ENCODE peak calls at places on chromosomes 4 and X, in six cellular contexts. One of them, this sample, is unnamed.

GRCh38 chrX:56113785-56114436 is 118.2 kb upstream of the KLF8 start:
- DNase-seq in mesothelial cell of epicardium: peak
- DNase-seq in Daoy: no peak
- DNase-seq in mucosa of gallbladder: no peak
- DNase-seq in pons: no peak
- DNase-seq in H7: no peak
- DNase-seq in this sample: no peak

GRCh38 chrX:143648705-143649104 is 12.8 kb upstream of the SLITRK4 start:
- DNase-seq in mesothelial cell of epicardium: no peak
- DNase-seq in pons: no peak
- DNase-seq in mucosa of gallbladder: no peak
- DNase-seq in H7: peak
- DNase-seq in Daoy: no peak
- DNase-seq in this sample: no peak

GRCh38 chr4:38132140-38132673 is 172.0 kb downstream of the PTTG2 start:
- DNase-seq in Daoy: peak
- DNase-seq in mucosa of gallbladder: peak
- DNase-seq in H7: peak
- DNase-seq in pons: peak
- DNase-seq in mesothelial cell of epicardium: no peak
- DNase-seq in this sample: no peak

GRCh38 chrX:134626434-134626833 is 31.8 kb downstream of the PLAC1 start:
- DNase-seq in mucosa of gallbladder: no peak
- DNase-seq in H7: no peak
- DNase-seq in pons: no peak
- DNase-seq in Daoy: no peak
- DNase-seq in mesothelial cell of epicardium: no peak
- DNase-seq in this sample: no peak

GRCh38 chr4:45186249-45186648 is 459.9 kb upstream of the GNPDA2 start:
- DNase-seq in mesothelial cell of epicardium: no peak
- DNase-seq in H7: no peak
- DNase-seq in pons: no peak
- DNase-seq in Daoy: no peak
- DNase-seq in mucosa of gallbladder: no peak
- DNase-seq in this sample: no peak

GRCh38 chr4:155413451-155413850 is 36.7 kb upstream of the MAP9 start:
- DNase-seq in Daoy: no peak
- DNase-seq in mesothelial cell of epicardium: no peak
- DNase-seq in mucosa of gallbladder: no peak
- DNase-seq in H7: no peak
- DNase-seq in pons: no peak
- DNase-seq in this sample: no peak

GRCh38 chr4:40910706-40911105 is 161.0 kb downstream of the NSUN7 start:
- DNase-seq in Daoy: no peak
- DNase-seq in pons: no peak
- DNase-seq in mucosa of gallbladder: no peak
- DNase-seq in mesothelial cell of epicardium: no peak
- DNase-seq in H7: no peak
- DNase-seq in this sample: no peak

GRCh38 chr4:41507292-41507933 is 30.5 kb upstream of the LIMCH1 start:
- DNase-seq in Daoy: peak
- DNase-seq in mucosa of gallbladder: no peak
- DNase-seq in H7: no peak
- DNase-seq in mesothelial cell of epicardium: no peak
- DNase-seq in pons: no peak
- DNase-seq in this sample: peak

GRCh38 chr4:108171541-108172230 is 3.0 kb upstream of the LEF1 start:
- DNase-seq in mesothelial cell of epicardium: peak
- DNase-seq in H7: peak
- DNase-seq in Daoy: peak
- DNase-seq in mucosa of gallbladder: no peak
- DNase-seq in pons: no peak
- DNase-seq in this sample: no peak

GRCh38 chr4:2042947-2043395 is 16.2 kb upstream of the NAT8L start:
- DNase-seq in H7: no peak
- DNase-seq in mucosa of gallbladder: no peak
- DNase-seq in pons: no peak
- DNase-seq in Daoy: no peak
- DNase-seq in mesothelial cell of epicardium: no peak
- DNase-seq in this sample: no peak

GRCh38 chr4:56132835-56133234 is 184.1 kb downstream of the CEP135 start:
- DNase-seq in mucosa of gallbladder: no peak
- DNase-seq in pons: no peak
- DNase-seq in mesothelial cell of epicardium: no peak
- DNase-seq in Daoy: no peak
- DNase-seq in H7: no peak
- DNase-seq in this sample: no peak

GRCh38 chrX:63675716-63676115 is 109.3 kb downstream of the ARHGEF9 start:
- DNase-seq in pons: no peak
- DNase-seq in H7: no peak
- DNase-seq in mucosa of gallbladder: no peak
- DNase-seq in mesothelial cell of epicardium: no peak
- DNase-seq in Daoy: no peak
- DNase-seq in this sample: no peak

GRCh38 chrX:21946925-21947641 is 6.6 kb downstream of the SMS start:
- DNase-seq in H7: peak
- DNase-seq in mucosa of gallbladder: no peak
- DNase-seq in Daoy: peak
- DNase-seq in mesothelial cell of epicardium: no peak
- DNase-seq in pons: no peak
- DNase-seq in this sample: peak

GRCh38 chr4:180164799-180165198 is 2078.4 kb upstream of the TENM3 start:
- DNase-seq in Daoy: peak
- DNase-seq in mucosa of gallbladder: no peak
- DNase-seq in pons: no peak
- DNase-seq in mesothelial cell of epicardium: no peak
- DNase-seq in H7: no peak
- DNase-seq in this sample: no peak

GRCh38 chrX:150377010-150377409 is 13.9 kb downstream of the MAMLD1 start:
- DNase-seq in Daoy: no peak
- DNase-seq in pons: no peak
- DNase-seq in mesothelial cell of epicardium: no peak
- DNase-seq in mucosa of gallbladder: no peak
- DNase-seq in H7: no peak
- DNase-seq in this sample: no peak

GRCh38 chrX:99901091-99901490 is 509.0 kb downstream of the PCDH19 start:
- DNase-seq in pons: no peak
- DNase-seq in H7: no peak
- DNase-seq in Daoy: no peak
- DNase-seq in mesothelial cell of epicardium: no peak
- DNase-seq in mucosa of gallbladder: no peak
- DNase-seq in this sample: no peak

GRCh38 chr4:5753766-5754528 is 42.9 kb downstream of the EVC start:
- DNase-seq in mucosa of gallbladder: no peak
- DNase-seq in H7: no peak
- DNase-seq in pons: no peak
- DNase-seq in mesothelial cell of epicardium: peak
- DNase-seq in Daoy: peak
- DNase-seq in this sample: peak

GRCh38 chr4:146814736-146815135 is 130.9 kb downstream of the TTC29 start:
- DNase-seq in Daoy: no peak
- DNase-seq in mesothelial cell of epicardium: no peak
- DNase-seq in pons: no peak
- DNase-seq in mucosa of gallbladder: no peak
- DNase-seq in H7: peak
- DNase-seq in this sample: peak

GRCh38 chr4:106627071-106627470 is 258.5 kb upstream of the GIMD1 start:
- DNase-seq in mesothelial cell of epicardium: no peak
- DNase-seq in mucosa of gallbladder: no peak
- DNase-seq in pons: no peak
- DNase-seq in H7: no peak
- DNase-seq in Daoy: no peak
- DNase-seq in this sample: no peak

GRCh38 chr4:154807042-154807630 is 26.1 kb downstream of the RBM46 start:
- DNase-seq in mucosa of gallbladder: no peak
- DNase-seq in H7: no peak
- DNase-seq in mesothelial cell of epicardium: no peak
- DNase-seq in Daoy: no peak
- DNase-seq in pons: peak
- DNase-seq in this sample: no peak

GRCh38 chrX:45274576-45274975 is 73.9 kb upstream of the DIPK2B start:
- DNase-seq in Daoy: peak
- DNase-seq in mesothelial cell of epicardium: no peak
- DNase-seq in H7: no peak
- DNase-seq in pons: no peak
- DNase-seq in mucosa of gallbladder: no peak
- DNase-seq in this sample: peak

GRCh38 chr4:136012250-136012649 is 1520.0 kb downstream of the PCDH18 start:
- DNase-seq in H7: no peak
- DNase-seq in pons: no peak
- DNase-seq in mucosa of gallbladder: no peak
- DNase-seq in mesothelial cell of epicardium: no peak
- DNase-seq in Daoy: no peak
- DNase-seq in this sample: no peak

GRCh38 chr4:182015893-182016292 is 227.3 kb upstream of the TENM3 start:
- DNase-seq in H7: no peak
- DNase-seq in Daoy: peak
- DNase-seq in mesothelial cell of epicardium: no peak
- DNase-seq in mucosa of gallbladder: no peak
- DNase-seq in pons: no peak
- DNase-seq in this sample: no peak

GRCh38 chr4:79623125-79623905 is 215.3 kb upstream of the GK2 start:
- DNase-seq in mucosa of gallbladder: no peak
- DNase-seq in pons: peak
- DNase-seq in mesothelial cell of epicardium: no peak
- DNase-seq in Daoy: no peak
- DNase-seq in H7: no peak
- DNase-seq in this sample: no peak

GRCh38 chr4:140256335-140256734 is 102.4 kb upstream of the MAML3 start:
- DNase-seq in H7: no peak
- DNase-seq in pons: no peak
- DNase-seq in Daoy: peak
- DNase-seq in mesothelial cell of epicardium: no peak
- DNase-seq in mucosa of gallbladder: no peak
- DNase-seq in this sample: no peak

GRCh38 chrX:290476-291166 is 9.4 kb downstream of the PLCXD1 start:
- DNase-seq in mucosa of gallbladder: no peak
- DNase-seq in H7: peak
- DNase-seq in pons: no peak
- DNase-seq in mesothelial cell of epicardium: no peak
- DNase-seq in Daoy: no peak
- DNase-seq in this sample: no peak

GRCh38 chr4:76803522-76803921 is 94.4 kb downstream of the SOWAHB start:
- DNase-seq in Daoy: peak
- DNase-seq in mesothelial cell of epicardium: no peak
- DNase-seq in H7: no peak
- DNase-seq in pons: no peak
- DNase-seq in mucosa of gallbladder: no peak
- DNase-seq in this sample: peak

GRCh38 chr4:56637154-56637553 is 43.9 kb downstream of the HOPX start:
- DNase-seq in pons: no peak
- DNase-seq in Daoy: no peak
- DNase-seq in mesothelial cell of epicardium: no peak
- DNase-seq in H7: no peak
- DNase-seq in mucosa of gallbladder: no peak
- DNase-seq in this sample: no peak

GRCh38 chr4:121155893-121156292 is 8.2 kb downstream of the TNIP3 start:
- DNase-seq in mucosa of gallbladder: no peak
- DNase-seq in pons: no peak
- DNase-seq in H7: no peak
- DNase-seq in mesothelial cell of epicardium: no peak
- DNase-seq in Daoy: peak
- DNase-seq in this sample: peak

GRCh38 chrX:151000901-151001301 is 17.8 kb downstream of the HMGB3 start:
- DNase-seq in mucosa of gallbladder: no peak
- DNase-seq in Daoy: no peak
- DNase-seq in mesothelial cell of epicardium: no peak
- DNase-seq in H7: no peak
- DNase-seq in pons: no peak
- DNase-seq in this sample: no peak

GRCh38 chr4:154029171-154029570 is 240.3 kb upstream of the SFRP2 start:
- DNase-seq in mucosa of gallbladder: no peak
- DNase-seq in mesothelial cell of epicardium: no peak
- DNase-seq in Daoy: no peak
- DNase-seq in pons: peak
- DNase-seq in H7: no peak
- DNase-seq in this sample: no peak

GRCh38 chr4:145557720-145558119 is 61.5 kb upstream of the MMAA start:
- DNase-seq in pons: peak
- DNase-seq in mesothelial cell of epicardium: peak
- DNase-seq in mucosa of gallbladder: peak
- DNase-seq in H7: peak
- DNase-seq in Daoy: peak
- DNase-seq in this sample: peak

This sample was measured in NCI-H226.